ENCODE peak calls at places on chromosome 16, in seven cellular contexts. W is AG10803, P is spleen, H is heart left ventricle, T is cardiac muscle cell, R is adrenal gland, I is ovary. M is an unnamed sample.

GRCh38 chr16:85123891-85124635 is 11.8 kb upstream of the CIBAR2 start:
- DNase-seq in W (peak; percentile 94), P (no peak), H (peak; percentile 75), T (no peak), R (no peak), I (no peak), M (peak; percentile 26)

GRCh38 chr16:89391-90302 is 11.6 kb downstream of the MPG start:
- DNase-seq in W (no peak), P (no peak), H (no peak), T (no peak), R (no peak), I (no peak), M (no peak)

GRCh38 chr16:86227041-86227440 is 283.3 kb upstream of the FOXF1 start:
- DNase-seq in W (no peak), P (peak; percentile 33), H (no peak), T (no peak), R (no peak), I (no peak), M (no peak)

GRCh38 chr16:70520612-70521297 is 2.6 kb downstream of the COG4 start:
- DNase-seq in W (peak; percentile 67), P (no peak), H (no peak), T (no peak), R (no peak), I (no peak), M (no peak)

GRCh38 chr16:68417711-68418301 is 30.5 kb downstream of the SMPD3 start:
- DNase-seq in W (no peak), P (peak; percentile 89), H (no peak), T (no peak), R (no peak), I (no peak), M (peak; percentile 85)

GRCh38 chr16:74480150-74481029 is 59.1 kb upstream of the CLEC18B start:
- DNase-seq in W (peak; percentile 60), P (no peak), H (no peak), T (no peak), R (no peak), I (no peak), M (peak; percentile 86)

GRCh38 chr16:65991149-65991701 is 375.3 kb upstream of the CDH5 start:
- DNase-seq in W (no peak), P (no peak), H (no peak), T (peak; percentile 18), R (no peak), I (no peak), M (no peak)

GRCh38 chr16:28011223-28011622 is 52.3 kb downstream of the GSG1L start:
- DNase-seq in W (no peak), P (no peak), H (no peak), T (no peak), R (no peak), I (no peak), M (no peak)

GRCh38 chr16:85365120-85365519 is 248.0 kb upstream of the GSE1 start:
- DNase-seq in W (no peak), P (no peak), H (no peak), T (no peak), R (no peak), I (no peak), M (no peak)

GRCh38 chr16:75761111-75761510 is 34.8 kb upstream of the CPHXL start:
- DNase-seq in W (peak; percentile 3), P (no peak), H (no peak), T (no peak), R (no peak), I (no peak), M (no peak)

GRCh38 chr16:85986931-85987749 is 88.2 kb downstream of the IRF8 start:
- DNase-seq in W (no peak), P (peak; percentile 73), H (no peak), T (peak; percentile 59), R (no peak), I (no peak), M (peak; percentile 50)

GRCh38 chr16:85017151-85017550 is 5.8 kb upstream of the ZDHHC7 start:
- DNase-seq in W (no peak), P (no peak), H (peak; percentile 41), T (no peak), R (no peak), I (no peak), M (no peak)

GRCh38 chr16:57245472-57246113 is 534 bp downstream of the ARL2BP start:
- DNase-seq in W (peak; percentile 12), P (no peak), H (peak; percentile 57), T (peak; percentile 28), R (peak; percentile 58), I (no peak), M (peak; percentile 57)

GRCh38 chr16:80122155-80122554 is 418.6 kb upstream of the DYNLRB2 start:
- DNase-seq in W (peak; percentile 76), P (no peak), H (peak; percentile 67), T (peak; percentile 27), R (peak; percentile 18), I (peak; percentile 48), M (peak; percentile 18)

GRCh38 chr16:880471-881171 is 80.1 kb upstream of the GNG13 start:
- DNase-seq in W (no peak), P (peak; percentile 48), H (no peak), T (no peak), R (no peak), I (no peak), M (no peak)

GRCh38 chr16:528111-529011 is 849 bp downstream of the CAPN15 start:
- DNase-seq in W (peak; percentile 65), P (peak; percentile 88), H (no peak), T (peak; percentile 57), R (peak; percentile 43), I (peak; percentile 71), M (peak; percentile 87)

GRCh38 chr16:83808573-83809014 is 816 bp downstream of the HSBP1 start:
- DNase-seq in W (no peak), P (no peak), H (no peak), T (no peak), R (no peak), I (no peak), M (no peak)

GRCh38 chr16:27551046-27551445 is 1.1 kb downstream of the KATNIP start:
- DNase-seq in W (peak; percentile 24), P (no peak), H (no peak), T (no peak), R (no peak), I (no peak), M (no peak)

GRCh38 chr16:26791166-26791565 is 275.6 kb upstream of the C16orf82 start:
- DNase-seq in W (no peak), P (no peak), H (no peak), T (no peak), R (no peak), I (no peak), M (no peak)

GRCh38 chr16:19071811-19072777 is 4.7 kb downstream of the COQ7 start:
- DNase-seq in W (peak; percentile 54), P (no peak), H (peak; percentile 53), T (peak; percentile 56), R (peak; percentile 50), I (no peak), M (peak; percentile 77)

GRCh38 chr16:86383488-86384262 is 126.7 kb upstream of the FOXF1 start:
- DNase-seq in W (peak; percentile 87), P (no peak), H (no peak), T (no peak), R (no peak), I (no peak), M (no peak)

GRCh38 chr16:85750021-85750826 is 672 bp downstream of the C16orf74 start:
- DNase-seq in W (peak; percentile 37), P (peak; percentile 90), H (no peak), T (peak; percentile 36), R (no peak), I (peak; percentile 54), M (peak; percentile 66)

GRCh38 chr16:28549301-28549899 is 4.3 kb upstream of the SGF29 start:
- DNase-seq in W (peak; percentile 47), P (no peak), H (no peak), T (no peak), R (no peak), I (no peak), M (no peak)

DNA sequence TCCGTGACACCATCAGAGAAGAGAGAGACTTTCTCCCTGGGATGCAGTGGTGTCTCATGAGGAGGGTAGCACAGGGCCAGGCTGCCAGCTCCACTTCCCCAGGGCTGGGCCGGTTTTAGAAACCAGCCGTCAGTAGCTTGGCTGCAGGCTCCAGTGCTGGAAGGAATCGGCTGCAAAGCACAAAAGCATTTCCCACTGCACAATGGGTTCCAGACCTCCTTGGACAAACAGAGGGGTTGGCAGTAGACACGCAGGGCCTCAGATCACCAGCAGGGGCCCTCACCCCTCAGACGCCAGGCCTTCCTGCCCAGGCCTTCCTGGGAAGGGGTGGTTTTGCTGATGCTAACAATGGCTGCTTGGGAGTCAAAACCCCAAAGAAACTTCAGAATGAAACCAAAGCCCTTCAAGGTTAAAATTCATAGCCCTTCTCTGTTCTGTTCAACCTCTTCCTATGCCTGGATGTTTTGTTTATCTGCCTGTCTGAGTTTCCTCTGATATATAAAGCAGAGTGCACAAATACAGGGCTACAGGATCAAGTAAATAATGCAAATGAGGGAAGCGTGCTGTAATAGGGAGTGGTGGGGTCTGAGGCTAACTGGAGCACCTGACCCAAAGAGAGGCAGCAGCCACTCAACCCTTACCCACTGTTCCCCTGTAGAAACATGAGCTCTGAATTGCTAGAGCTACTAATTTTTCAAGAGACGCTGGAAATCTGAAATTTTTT is 26.2 kb downstream of the TEKT5 start:
- DNase-seq in W (peak; percentile 11), P (no peak), H (no peak), T (peak; percentile 10), R (no peak), I (no peak), M (no peak)
- H3K4me3 ChIP-seq in W (no peak overlapping the region), P (no peak overlapping the region), H (no peak overlapping the region), T (no peak overlapping the region), R (no peak overlapping the region), I (no peak overlapping the region), M (no peak overlapping the region)

GRCh38 chr16:30120340-30121105 is 2.5 kb downstream of the MAPK3 start:
- DNase-seq in W (no peak), P (no peak), H (no peak), T (no peak), R (no peak), I (no peak), M (peak; percentile 79)
- H3K4me3 ChIP-seq in W (no peak overlapping the region), P (no peak overlapping the region), H (no peak overlapping the region), T (no peak overlapping the region), R (no peak overlapping the region), I (no peak overlapping the region), M (no peak overlapping the region)

GRCh38 chr16:4318171-4318910 is 2.5 kb downstream of the GLIS2 start:
- DNase-seq in W (no peak), P (no peak), H (no peak), T (peak; percentile 45), R (no peak), I (peak; percentile 55), M (no peak)
- H3K4me3 ChIP-seq in W (peak overlapping the region; percentile 84), P (no peak overlapping the region), H (no peak overlapping the region), T (no peak overlapping the region), R (no peak overlapping the region), I (no peak overlapping the region), M (no peak overlapping the region)

GRCh38 chr16:22897184-22897583 is 83.2 kb downstream of the HS3ST2 start:
- DNase-seq in W (no peak), P (no peak), H (no peak), T (no peak), R (no peak), I (no peak), M (no peak)

GRCh38 chr16:22901563-22901962 is 87.6 kb downstream of the HS3ST2 start:
- DNase-seq in W (no peak), P (no peak), H (no peak), T (no peak), R (no peak), I (no peak), M (no peak)

GRCh38 chr16:22898131-22898530 is 84.2 kb downstream of the HS3ST2 start:
- DNase-seq in W (no peak), P (no peak), H (no peak), T (no peak), R (no peak), I (no peak), M (no peak)

GRCh38 chr16:22900863-22901262 is 86.9 kb downstream of the HS3ST2 start:
- DNase-seq in W (no peak), P (no peak), H (no peak), T (no peak), R (no peak), I (no peak), M (no peak)

GRCh38 chr16:22898874-22899348 is 84.9 kb downstream of the HS3ST2 start:
- DNase-seq in W (peak; percentile 57), P (peak; percentile 83), H (peak; percentile 72), T (peak; percentile 87), R (peak; percentile 58), I (peak; percentile 28), M (peak; percentile 78)
- H3K4me3 ChIP-seq in W (no peak overlapping the region), P (no peak overlapping the region), H (no peak overlapping the region), T (no peak overlapping the region), R (no peak overlapping the region), I (no peak overlapping the region), M (no peak overlapping the region)